ENCODE peak calls at places on chromosomes 13 and 19, in eight cellular contexts. Z is fibroblast of pulmonary artery, N is smooth muscle cell of the brain vasculature, P is Right ventricle myocardium superior, F is SHP77, M is retina, Y is D721Med, V is NT2/D1. X is an unnamed sample.

GRCh38 chr13:58994778-58995177 is 1169.0 kb downstream of the DIAPH3 start:
- DNase-seq in N (no peak), F (no peak), P (no peak), Y (no peak), Z (peak), M (no peak), V (no peak), X (no peak)

GRCh38 chr19:46928951-46929350 is 68.2 kb downstream of the ARHGAP35 start:
- DNase-seq in M (no peak), P (no peak), N (no peak), Y (no peak), V (no peak), F (no peak), Z (no peak), X (no peak)

GRCh38 chr13:66519259-66519658 is 710.9 kb downstream of the PCDH9 start:
- DNase-seq in P (no peak), M (no peak), Z (no peak), Y (no peak), F (no peak), V (no peak), N (no peak), X (no peak)

GRCh38 chr19:610801-611505 is 21.3 kb downstream of the HCN2 start:
- DNase-seq in M (peak), Z (peak), F (no peak), V (no peak), P (peak), N (peak), Y (peak), X (no peak)

GRCh38 chr13:86660090-86660489 is 860.9 kb upstream of the SLITRK6 start:
- DNase-seq in F (no peak), P (no peak), M (no peak), V (no peak), N (no peak), Z (no peak), Y (no peak), X (no peak)

GRCh38 chr13:41075034-41075433 is 13.7 kb downstream of the WBP4 start:
- DNase-seq in Y (no peak), M (peak), P (no peak), V (no peak), N (no peak), F (no peak), Z (peak), X (no peak)

GRCh38 chr13:79859756-79860155 is 378.8 kb downstream of the NDFIP2 start:
- DNase-seq in N (no peak), M (no peak), Y (no peak), F (no peak), P (no peak), Z (no peak), V (no peak), X (no peak)

GRCh38 chr19:29854033-29854432 is 42.2 kb downstream of the CCNE1 start:
- DNase-seq in Z (no peak), F (no peak), P (no peak), Y (no peak), V (no peak), M (no peak), N (no peak), X (no peak)

GRCh38 chr13:32309812-32310706 is 5.1 kb downstream of the ZAR1L start:
- DNase-seq in V (no peak), Z (peak), N (no peak), F (peak), M (peak), P (no peak), Y (no peak), X (peak)

GRCh38 chr19:12785431-12786011 is 5.8 kb upstream of the JUNB start:
- DNase-seq in M (no peak), Z (no peak), V (no peak), N (no peak), P (no peak), F (no peak), Y (no peak), X (no peak)

GRCh38 chr13:51585696-51586095 is 1.4 kb downstream of the WDFY2 start:
- DNase-seq in M (no peak), Y (no peak), P (no peak), V (no peak), Z (peak), N (no peak), F (no peak), X (no peak)

X was measured in NCI-H226.